ENCODE peak calls at places on chromosomes 12 and 14, in eight cellular contexts. One of them, this sample, is unnamed.
A peak's percentile ranks its signal among the peaks of the same experiment; 100 is the strongest.

GRCh38 chr14:87041290-87042020 is 951.5 kb downstream of the GALC start:
- DNase-seq in PC-9: no peak
- DNase-seq in HepG2: no peak
- DNase-seq in GM23338: no peak
- DNase-seq in GM23248: no peak
- DNase-seq in PC-3: no peak
- DNase-seq in fibroblast of lung: no peak
- DNase-seq in hepatocyte: no peak
- DNase-seq in this sample: no peak

GRCh38 chr14:105419305-105420091 is at the start of gene MTA1:
- DNase-seq in PC-9: peak; percentile 29
- DNase-seq in HepG2: peak; percentile 35
- DNase-seq in GM23338: peak; percentile 72
- DNase-seq in GM23248: peak; percentile 74
- DNase-seq in PC-3: peak; percentile 37
- DNase-seq in fibroblast of lung: peak; percentile 15
- DNase-seq in hepatocyte: peak; percentile 77
- DNase-seq in this sample: no peak

GRCh38 chr14:67668559-67668958 is 5.9 kb downstream of the VTI1B start:
- DNase-seq in PC-9: no peak
- DNase-seq in HepG2: no peak
- DNase-seq in GM23338: no peak
- DNase-seq in GM23248: no peak
- DNase-seq in PC-3: no peak
- DNase-seq in fibroblast of lung: no peak
- DNase-seq in hepatocyte: no peak
- DNase-seq in this sample: peak; percentile 8

GRCh38 chr12:118439068-118439467 is 62.7 kb downstream of the SUDS3 start:
- DNase-seq in PC-9: no peak
- DNase-seq in HepG2: no peak
- DNase-seq in GM23338: no peak
- DNase-seq in GM23248: no peak
- DNase-seq in PC-3: no peak
- DNase-seq in fibroblast of lung: no peak
- DNase-seq in hepatocyte: no peak
- DNase-seq in this sample: no peak

GRCh38 chr12:31644536-31644935 is 15.0 kb upstream of the ETFBKMT start:
- DNase-seq in PC-9: no peak
- DNase-seq in HepG2: no peak
- DNase-seq in GM23338: no peak
- DNase-seq in GM23248: no peak
- DNase-seq in PC-3: no peak
- DNase-seq in fibroblast of lung: no peak
- DNase-seq in hepatocyte: no peak
- DNase-seq in this sample: no peak

GRCh38 chr12:62586850-62587249 is 120.2 kb downstream of the MON2 start:
- DNase-seq in PC-9: no peak
- DNase-seq in HepG2: no peak
- DNase-seq in GM23338: no peak
- DNase-seq in GM23248: no peak
- DNase-seq in PC-3: no peak
- DNase-seq in fibroblast of lung: peak; percentile 38
- DNase-seq in hepatocyte: no peak
- DNase-seq in this sample: no peak

GRCh38 chr12:104578453-104578852 is 121.7 kb downstream of the CHST11 start:
- DNase-seq in PC-9: no peak
- DNase-seq in HepG2: no peak
- DNase-seq in GM23338: no peak
- DNase-seq in GM23248: peak; percentile 95
- DNase-seq in PC-3: peak; percentile 65
- DNase-seq in fibroblast of lung: peak; percentile 94
- DNase-seq in hepatocyte: no peak
- DNase-seq in this sample: no peak

GRCh38 chr14:68688872-68689371 is 103.9 kb downstream of the ZFP36L1 start:
- DNase-seq in PC-9: no peak
- DNase-seq in HepG2: no peak
- DNase-seq in GM23338: peak; percentile 28
- DNase-seq in GM23248: peak; percentile 59
- DNase-seq in PC-3: peak; percentile 23
- DNase-seq in fibroblast of lung: peak; percentile 79
- DNase-seq in hepatocyte: peak; percentile 73
- DNase-seq in this sample: no peak

GRCh38 chr14:58969951-58970751 is 218.3 kb upstream of the DAAM1 start:
- DNase-seq in PC-9: no peak
- DNase-seq in HepG2: no peak
- DNase-seq in GM23338: peak; percentile 64
- DNase-seq in GM23248: no peak
- DNase-seq in PC-3: no peak
- DNase-seq in fibroblast of lung: peak; percentile 72
- DNase-seq in hepatocyte: no peak
- DNase-seq in this sample: no peak

GRCh38 chr12:32302218-32302826 is 97.0 kb upstream of the FGD4 start:
- DNase-seq in PC-9: no peak
- DNase-seq in HepG2: peak; percentile 53
- DNase-seq in GM23338: peak; percentile 83
- DNase-seq in GM23248: peak; percentile 45
- DNase-seq in PC-3: peak; percentile 58
- DNase-seq in fibroblast of lung: no peak
- DNase-seq in hepatocyte: peak; percentile 30
- DNase-seq in this sample: peak; percentile 81

GRCh38 chr12:100346660-100347059 is 10.2 kb upstream of the SLC17A8 start:
- DNase-seq in PC-9: no peak
- DNase-seq in HepG2: peak; percentile 4
- DNase-seq in GM23338: no peak
- DNase-seq in GM23248: no peak
- DNase-seq in PC-3: peak; percentile 26
- DNase-seq in fibroblast of lung: peak; percentile 42
- DNase-seq in hepatocyte: no peak
- DNase-seq in this sample: no peak

GRCh38 chr14:44962573-44963528 is 861 bp downstream of the TOGARAM1 start:
- DNase-seq in PC-9: peak; percentile 5
- DNase-seq in HepG2: no peak
- DNase-seq in GM23338: peak; percentile 53
- DNase-seq in GM23248: peak; percentile 82
- DNase-seq in PC-3: peak; percentile 33
- DNase-seq in fibroblast of lung: peak; percentile 64
- DNase-seq in hepatocyte: peak; percentile 72
- DNase-seq in this sample: peak; percentile 15

GRCh38 chr14:61322011-61322798 is 826 bp downstream of the PRKCH start:
- DNase-seq in PC-9: peak; percentile 74
- DNase-seq in HepG2: no peak
- DNase-seq in GM23338: peak; percentile 43
- DNase-seq in GM23248: no peak
- DNase-seq in PC-3: peak; percentile 85
- DNase-seq in fibroblast of lung: no peak
- DNase-seq in hepatocyte: peak; percentile 61
- DNase-seq in this sample: no peak

GRCh38 chr12:85835810-85836715 is at the start of gene RASSF9:
- DNase-seq in PC-9: peak; percentile 59
- DNase-seq in HepG2: peak; percentile 10
- DNase-seq in GM23338: peak; percentile 28
- DNase-seq in GM23248: peak; percentile 90
- DNase-seq in PC-3: peak; percentile 53
- DNase-seq in fibroblast of lung: peak; percentile 95
- DNase-seq in hepatocyte: peak; percentile 70
- DNase-seq in this sample: no peak

GRCh38 chr12:10701226-10701681 is 21.9 kb downstream of the YBX3 start:
- DNase-seq in PC-9: no peak
- DNase-seq in HepG2: no peak
- DNase-seq in GM23338: no peak
- DNase-seq in GM23248: peak; percentile 65
- DNase-seq in PC-3: no peak
- DNase-seq in fibroblast of lung: no peak
- DNase-seq in hepatocyte: no peak
- DNase-seq in this sample: peak; percentile 50

GRCh38 chr12:116561181-116561821 is 2.1 kb downstream of the MAP1LC3B2 start:
- DNase-seq in PC-9: no peak
- DNase-seq in HepG2: no peak
- DNase-seq in GM23338: no peak
- DNase-seq in GM23248: no peak
- DNase-seq in PC-3: no peak
- DNase-seq in fibroblast of lung: no peak
- DNase-seq in hepatocyte: no peak
- DNase-seq in this sample: no peak

GRCh38 chr12:116564080-116564479 is 4.9 kb downstream of the MAP1LC3B2 start:
- DNase-seq in PC-9: no peak
- DNase-seq in HepG2: peak; percentile 16
- DNase-seq in GM23338: no peak
- DNase-seq in GM23248: no peak
- DNase-seq in PC-3: no peak
- DNase-seq in fibroblast of lung: no peak
- DNase-seq in hepatocyte: no peak
- DNase-seq in this sample: no peak

GRCh38 chr12:116562090-116562489 is 2.9 kb downstream of the MAP1LC3B2 start:
- DNase-seq in PC-9: no peak
- DNase-seq in HepG2: no peak
- DNase-seq in GM23338: no peak
- DNase-seq in GM23248: no peak
- DNase-seq in PC-3: no peak
- DNase-seq in fibroblast of lung: no peak
- DNase-seq in hepatocyte: no peak
- DNase-seq in this sample: no peak

GRCh38 chr12:116565963-116566362 is 6.8 kb downstream of the MAP1LC3B2 start:
- DNase-seq in PC-9: no peak
- DNase-seq in HepG2: no peak
- DNase-seq in GM23338: no peak
- DNase-seq in GM23248: no peak
- DNase-seq in PC-3: no peak
- DNase-seq in fibroblast of lung: no peak
- DNase-seq in hepatocyte: no peak
- DNase-seq in this sample: no peak

DNA sequence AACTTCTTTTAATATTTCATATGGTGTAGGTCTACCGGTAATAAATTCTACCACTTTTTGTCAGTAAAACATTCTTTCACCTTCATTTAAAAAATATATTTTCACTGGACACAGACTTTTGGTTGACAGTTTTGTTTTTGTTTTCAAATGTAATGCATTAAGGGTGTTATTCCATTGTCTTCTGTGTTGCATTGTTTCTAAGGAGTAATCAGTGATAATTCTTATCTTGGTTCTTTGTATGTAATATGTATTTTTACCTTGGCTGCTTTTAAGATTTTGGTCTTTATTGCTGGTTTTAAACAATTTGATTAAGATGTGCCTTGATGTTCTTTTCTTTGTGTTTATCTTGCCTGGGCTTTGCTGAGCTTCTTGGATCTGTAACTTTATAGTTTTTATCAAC is 4.1 kb downstream of the MAP1LC3B2 start:
- DNase-seq in PC-9: no peak
- DNase-seq in HepG2: no peak
- DNase-seq in GM23338: no peak
- DNase-seq in GM23248: no peak
- DNase-seq in PC-3: no peak
- DNase-seq in fibroblast of lung: no peak
- DNase-seq in hepatocyte: no peak
- DNase-seq in this sample: no peak
- TF ChIP-seq EZH2 in PC-9: no peak
- TF ChIP-seq EZH2 in HepG2: no peak
- TF ChIP-seq EZH2 in GM23338: no peak
- TF ChIP-seq EZH2 in GM23248: no peak
- TF ChIP-seq EZH2 in PC-3: no peak
- TF ChIP-seq EZH2 in fibroblast of lung: no peak
- TF ChIP-seq EZH2 in hepatocyte: no peak
- TF ChIP-seq EZH2 in this sample: no peak

DNA sequence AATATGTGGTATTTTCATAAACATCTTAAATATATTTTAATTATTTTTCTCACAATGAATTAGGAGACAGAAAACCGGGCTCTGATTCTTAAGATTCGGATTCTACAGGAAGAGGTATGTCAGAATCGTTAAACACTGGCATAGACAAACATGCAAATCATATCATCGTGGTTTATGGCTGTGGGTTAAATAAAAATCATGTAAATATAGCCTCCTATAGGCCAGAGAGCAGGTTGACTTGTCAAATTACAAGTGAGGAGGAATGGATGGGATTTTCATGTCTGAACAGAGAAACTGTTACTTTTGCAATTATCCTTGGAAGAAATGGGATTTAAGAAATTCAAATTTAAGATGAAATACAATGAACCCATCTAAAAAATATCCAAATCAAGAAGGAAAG is 74.9 kb upstream of the BCAT1 start:
- DNase-seq in PC-9: no peak
- DNase-seq in HepG2: no peak
- DNase-seq in GM23338: no peak
- DNase-seq in GM23248: no peak
- DNase-seq in PC-3: no peak
- DNase-seq in fibroblast of lung: no peak
- DNase-seq in hepatocyte: no peak
- DNase-seq in this sample: no peak
- H3K79me2 ChIP-seq in PC-9: no peaks in the 10 kb centered on the region
- H3K79me2 ChIP-seq in HepG2: no peaks in the 10 kb centered on the region
- H3K79me2 ChIP-seq in GM23338: no peaks in the 10 kb centered on the region
- H3K79me2 ChIP-seq in GM23248: no peaks in the 10 kb centered on the region
- H3K79me2 ChIP-seq in PC-3: no peaks in the 10 kb centered on the region
- H3K79me2 ChIP-seq in fibroblast of lung: no peaks in the 10 kb centered on the region
- H3K79me2 ChIP-seq in hepatocyte: no peaks in the 10 kb centered on the region
- H3K79me2 ChIP-seq in this sample: no peaks in the 10 kb centered on the region

GRCh38 chr12:131829351-131829794 is 1.2 kb downstream of the MMP17 start:
- DNase-seq in PC-9: no peak
- DNase-seq in HepG2: no peak
- DNase-seq in GM23338: no peak
- DNase-seq in GM23248: peak; percentile 67
- DNase-seq in PC-3: peak; percentile 44
- DNase-seq in fibroblast of lung: peak; percentile 18
- DNase-seq in hepatocyte: peak; percentile 18
- DNase-seq in this sample: no peak

GRCh38 chr12:131827961-131828534 is at the start of gene MMP17:
- DNase-seq in PC-9: peak; percentile 42
- DNase-seq in HepG2: no peak
- DNase-seq in GM23338: peak; percentile 94
- DNase-seq in GM23248: peak; percentile 94
- DNase-seq in PC-3: peak; percentile 79
- DNase-seq in fibroblast of lung: peak; percentile 62
- DNase-seq in hepatocyte: peak; percentile 81
- DNase-seq in this sample: peak; percentile 23

GRCh38 chr12:131829795-131830334 is 1.7 kb downstream of the MMP17 start:
- DNase-seq in PC-9: no peak
- DNase-seq in HepG2: no peak
- DNase-seq in GM23338: no peak
- DNase-seq in GM23248: peak; percentile 31
- DNase-seq in PC-3: no peak
- DNase-seq in fibroblast of lung: no peak
- DNase-seq in hepatocyte: peak; percentile 18
- DNase-seq in this sample: no peak

GRCh38 chr12:131830335-131831020 is 2.3 kb downstream of the MMP17 start:
- DNase-seq in PC-9: peak; percentile 91
- DNase-seq in HepG2: peak; percentile 43
- DNase-seq in GM23338: peak; percentile 68
- DNase-seq in GM23248: peak; percentile 97
- DNase-seq in PC-3: peak; percentile 91
- DNase-seq in fibroblast of lung: peak; percentile 81
- DNase-seq in hepatocyte: peak; percentile 84
- DNase-seq in this sample: peak; percentile 15

GRCh38 chr12:131828671-131829350 is 618 bp downstream of the MMP17 start:
- DNase-seq in PC-9: peak; percentile 51
- DNase-seq in HepG2: no peak
- DNase-seq in GM23338: peak; percentile 62
- DNase-seq in GM23248: peak; percentile 59
- DNase-seq in PC-3: peak; percentile 43
- DNase-seq in fibroblast of lung: no peak
- DNase-seq in hepatocyte: peak; percentile 16
- DNase-seq in this sample: no peak
- H3K4me1 ChIP-seq in PC-9: peaks cover 15% of the 10 kb centered on the region
- H3K4me1 ChIP-seq in HepG2: peaks cover 56% of the 10 kb centered on the region
- H3K4me1 ChIP-seq in GM23338: peaks cover 7% of the 10 kb centered on the region
- H3K4me1 ChIP-seq in GM23248: peaks cover 9% of the 10 kb centered on the region
- H3K4me1 ChIP-seq in PC-3: peaks cover 23% of the 10 kb centered on the region
- H3K4me1 ChIP-seq in fibroblast of lung: no peaks in the 10 kb centered on the region
- H3K4me1 ChIP-seq in hepatocyte: peaks cover 8% of the 10 kb centered on the region
- H3K4me1 ChIP-seq in this sample: no peaks in the 10 kb centered on the region

GRCh38 chr12:51820721-51821422 is 27.6 kb downstream of the FIGNL2 start:
- DNase-seq in PC-9: no peak
- DNase-seq in HepG2: no peak
- DNase-seq in GM23338: peak; percentile 84
- DNase-seq in GM23248: peak; percentile 86
- DNase-seq in PC-3: peak; percentile 74
- DNase-seq in fibroblast of lung: peak; percentile 71
- DNase-seq in hepatocyte: no peak
- DNase-seq in this sample: no peak
- TF ChIP-seq EZH2 in PC-9: no peak
- TF ChIP-seq EZH2 in HepG2: no peak
- TF ChIP-seq EZH2 in GM23338: no peak
- TF ChIP-seq EZH2 in GM23248: no peak
- TF ChIP-seq EZH2 in PC-3: no peak
- TF ChIP-seq EZH2 in fibroblast of lung: no peak
- TF ChIP-seq EZH2 in hepatocyte: no peak
- TF ChIP-seq EZH2 in this sample: no peak